ENCODE peak calls at places on chromosome 1, in four cellular contexts. I is neuronal stem cell, X is H9, F is IMR-90. J is an unnamed sample.

GRCh38 chr1:10694274-10694632 is 102.2 kb downstream of the CASZ1 start:
- DNase-seq in I (no peak), X (peak; percentile 53), F (no peak), J (peak; percentile 33)

GRCh38 chr1:7406641-7407546 is 364.2 kb upstream of the VAMP3 start:
- DNase-seq in I (no peak), X (peak; percentile 21), F (no peak), J (no peak)

GRCh38 chr1:29805122-29805895 is 569.0 kb downstream of the PTPRU start:
- DNase-seq in I (no peak), X (peak; percentile 4), F (no peak), J (no peak)

GRCh38 chr1:228471762-228472398 is 15.3 kb upstream of the RNF187 start:
- DNase-seq in I (no peak), X (peak; percentile 61), F (peak; percentile 44), J (peak; percentile 37)

GRCh38 chr1:11569954-11570353 is 84.3 kb downstream of the FBXO2 start:
- DNase-seq in I (no peak), X (no peak), F (no peak), J (no peak)

GRCh38 chr1:51344602-51345299 is 14.4 kb upstream of the TTC39A start:
- DNase-seq in I (no peak), X (peak; percentile 67), F (no peak), J (no peak)

GRCh38 chr1:145956776-145957442 is 908 bp downstream of the LIX1L start:
- DNase-seq in I (no peak), X (no peak), F (peak; percentile 38), J (peak; percentile 21)

GRCh38 chr1:180168786-180169640 is 14.3 kb downstream of the QSOX1 start:
- DNase-seq in I (peak; percentile 26), X (peak; percentile 87), F (peak; percentile 22), J (peak; percentile 58)

GRCh38 chr1:206808615-206809014 is 36.3 kb upstream of the IL10 start:
- DNase-seq in I (no peak), X (peak; percentile 54), F (peak; percentile 57), J (peak; percentile 64)

GRCh38 chr1:112707217-112708001 is 482 bp upstream of the RHOC start:
- DNase-seq in I (peak; percentile 86), X (peak; percentile 94), F (peak; percentile 85), J (peak; percentile 88)
- H3K18ac ChIP-seq in I (peak overlapping the region; percentile 80), X (no peak overlapping the region), F (no peak overlapping the region), J (peak overlapping the region; percentile 76)

DNA sequence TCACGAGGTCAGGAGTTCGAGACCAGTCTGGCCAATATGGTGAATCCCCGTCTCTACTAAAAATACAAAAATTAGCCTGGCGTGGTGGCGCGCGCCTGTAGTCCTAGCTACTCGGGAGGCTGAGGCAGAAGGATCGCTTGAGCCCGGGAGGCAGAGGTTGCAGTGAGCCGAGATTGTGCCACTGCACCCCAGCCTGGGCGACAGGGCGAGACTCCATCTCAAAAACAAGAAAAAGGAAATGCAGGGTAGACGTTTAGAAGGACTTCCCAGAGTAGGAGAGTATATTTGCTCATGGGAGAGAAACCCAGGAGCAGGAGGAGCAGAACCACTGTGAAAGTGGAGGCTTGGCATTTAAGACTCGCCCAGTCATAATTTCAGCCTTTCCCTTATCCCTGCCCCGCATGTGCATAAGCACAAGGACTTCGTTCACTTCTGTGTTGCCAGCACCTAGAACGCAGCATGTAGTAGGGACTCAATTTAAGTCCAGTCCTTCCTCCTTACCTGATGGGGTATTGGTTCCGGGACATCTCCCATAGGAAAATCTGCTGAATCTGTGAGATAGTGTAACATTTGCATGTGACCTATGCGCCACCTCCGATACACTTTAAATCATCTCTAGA is 5.2 kb upstream of the MEF2D start:
- DNase-seq in I (no peak), X (no peak), F (no peak), J (no peak)
- H2AFZ ChIP-seq in I (peak overlapping the region; percentile 52), X (no peak overlapping the region), F (peak overlapping the region; percentile 99), J (no peak overlapping the region)

GRCh38 chr1:39105841-39106765 is 80.0 kb downstream of the NDUFS5 start:
- DNase-seq in I (no peak), X (peak; percentile 40), F (no peak), J (peak; percentile 74)

GRCh38 chr1:39103321-39104157 is 77.4 kb downstream of the NDUFS5 start:
- DNase-seq in I (no peak), X (no peak), F (peak; percentile 87), J (peak; percentile 88)

GRCh38 chr1:39104158-39105060 is 78.3 kb downstream of the NDUFS5 start:
- DNase-seq in I (no peak), X (peak; percentile 54), F (no peak), J (peak; percentile 69)

GRCh38 chr1:39105061-39105840 is 79.1 kb downstream of the NDUFS5 start:
- DNase-seq in I (no peak), X (peak; percentile 46), F (peak; percentile 59), J (peak; percentile 63)

GRCh38 chr1:39102537-39103320 is 76.6 kb downstream of the NDUFS5 start:
- DNase-seq in I (peak; percentile 63), X (peak; percentile 63), F (peak; percentile 83), J (peak; percentile 92)
- H3K18ac ChIP-seq in I (no peak overlapping the region), X (peak overlapping the region; percentile 4), F (peak overlapping the region; percentile 25), J (peak overlapping the region; percentile 91)

GRCh38 chr1:84598846-84599741 is 24.9 kb upstream of the CTBS start:
- DNase-seq in I (no peak), X (no peak), F (peak; percentile 90), J (peak; percentile 83)
- H2AFZ ChIP-seq in I (no peak overlapping the region), X (no peak overlapping the region), F (peak overlapping the region; percentile 73), J (no peak overlapping the region)

GRCh38 chr1:167854184-167854583 is 59.8 kb downstream of the ADCY10 start:
- DNase-seq in I (no peak), X (no peak), F (no peak), J (no peak)
- H3K18ac ChIP-seq in I (no peak overlapping the region), X (no peak overlapping the region), F (no peak overlapping the region), J (no peak overlapping the region)